ENCODE peak calls at places on chromosomes 5 and 9, in nine cellular contexts. I, T, Q, S, U, O, R, G and E are unnamed samples.

GRCh38 chr9:6153425-6153824 is 62.2 kb upstream of the IL33 start:
- DNase-seq in I (no peak), T (no peak), Q (no peak), S (peak), U (no peak), O (no peak), R (no peak), G (no peak), E (no peak)

GRCh38 chr5:157543825-157544622 is 31.6 kb downstream of the ADAM19 start:
- DNase-seq in I (no peak), T (no peak), Q (no peak), S (peak), U (no peak), O (no peak), R (no peak), G (no peak), E (no peak)

GRCh38 chr9:91176426-91176825 is 185.3 kb downstream of the AUH start:
- DNase-seq in I (no peak), T (no peak), Q (no peak), S (no peak), U (no peak), O (no peak), R (no peak), G (no peak), E (no peak)

GRCh38 chr9:38332625-38333024 is 59.9 kb upstream of the ALDH1B1 start:
- DNase-seq in I (no peak), T (no peak), Q (no peak), S (no peak), U (no peak), O (no peak), R (no peak), G (no peak), E (no peak)

GRCh38 chr9:129071526-129072131 is 9.3 kb upstream of the DOLPP1 start:
- DNase-seq in I (no peak), T (no peak), Q (no peak), S (no peak), U (no peak), O (no peak), R (no peak), G (no peak), E (no peak)

GRCh38 chr9:116223926-116224325 is 70.3 kb downstream of the PAPPA start:
- DNase-seq in I (no peak), T (no peak), Q (no peak), S (no peak), U (no peak), O (no peak), R (no peak), G (no peak), E (no peak)

GRCh38 chr5:8756498-8757084 is 789.3 kb downstream of the SEMA5A start:
- DNase-seq in I (peak), T (no peak), Q (no peak), S (peak), U (no peak), O (no peak), R (peak), G (peak), E (no peak)

GRCh38 chr9:93133641-93134017 is 422 bp downstream of the NINJ1 start:
- DNase-seq in I (no peak), T (peak), Q (peak), S (peak), U (peak), O (peak), R (no peak), G (peak), E (peak)

GRCh38 chr9:18208166-18209059 is 265.5 kb upstream of the ADAMTSL1 start:
- DNase-seq in I (peak), T (no peak), Q (no peak), S (peak), U (no peak), O (no peak), R (peak), G (no peak), E (no peak)

GRCh38 chr5:1076406-1076805 is 35.5 kb downstream of the SLC12A7 start:
- DNase-seq in I (no peak), T (no peak), Q (no peak), S (no peak), U (no peak), O (no peak), R (no peak), G (no peak), E (no peak)

GRCh38 chr5:145701404-145701803 is 133.7 kb downstream of the PRELID2 start:
- DNase-seq in I (no peak), T (no peak), Q (no peak), S (peak), U (no peak), O (no peak), R (no peak), G (no peak), E (no peak)

GRCh38 chr9:90107021-90107771 is 502.4 kb downstream of the GADD45G start:
- DNase-seq in I (peak), T (no peak), Q (no peak), S (peak), U (no peak), O (no peak), R (no peak), G (no peak), E (no peak)

GRCh38 chr5:146962801-146963355 is 84.3 kb upstream of the PPP2R2B start:
- DNase-seq in I (no peak), T (no peak), Q (no peak), S (no peak), U (no peak), O (no peak), R (no peak), G (no peak), E (no peak)

GRCh38 chr5:172688735-172689572 is 47.9 kb downstream of the NEURL1B start:
- DNase-seq in I (no peak), T (no peak), Q (peak), S (peak), U (no peak), O (no peak), R (peak), G (no peak), E (no peak)

GRCh38 chr5:179549973-179550510 is 312 bp upstream of the RUFY1 start:
- DNase-seq in I (no peak), T (peak), Q (no peak), S (peak), U (peak), O (no peak), R (peak), G (no peak), E (no peak)

GRCh38 chr5:15693036-15693728 is 193.2 kb downstream of the FBXL7 start:
- DNase-seq in I (no peak), T (no peak), Q (no peak), S (no peak), U (no peak), O (no peak), R (no peak), G (no peak), E (no peak)

GRCh38 chr9:69446496-69446895 is 121.5 kb downstream of the ENTREP1 start:
- DNase-seq in I (no peak), T (no peak), Q (no peak), S (no peak), U (no peak), O (no peak), R (no peak), G (no peak), E (no peak)

GRCh38 chr9:70589571-70590263 is 175.3 kb upstream of the KLF9 start:
- DNase-seq in I (no peak), T (peak), Q (no peak), S (peak), U (no peak), O (no peak), R (no peak), G (no peak), E (no peak)

GRCh38 chr5:17118631-17119030 is 98.8 kb upstream of the BASP1 start:
- DNase-seq in I (no peak), T (no peak), Q (no peak), S (peak), U (peak), O (no peak), R (peak), G (no peak), E (no peak)

GRCh38 chr5:10671041-10672008 is 89.7 kb downstream of the DAP start:
- DNase-seq in I (no peak), T (no peak), Q (no peak), S (no peak), U (no peak), O (no peak), R (peak), G (no peak), E (no peak)

GRCh38 chr5:141850183-141850768 is 27.9 kb downstream of the PCDH1 start:
- DNase-seq in I (no peak), T (no peak), Q (peak), S (peak), U (peak), O (no peak), R (no peak), G (no peak), E (no peak)

GRCh38 chr5:159337291-159337974 is 7.1 kb upstream of the IL12B start:
- DNase-seq in I (no peak), T (no peak), Q (no peak), S (no peak), U (no peak), O (no peak), R (peak), G (no peak), E (no peak)

GRCh38 chr9:132239518-132239917 is 77.7 kb downstream of the NTNG2 start:
- DNase-seq in I (no peak), T (no peak), Q (no peak), S (no peak), U (no peak), O (no peak), R (peak), G (no peak), E (no peak)